ENCODE peak calls at places on chromosomes 11 and 22, in ten cellular contexts. U is thoracic aorta; W is cardiac muscle cell; P is HCT116; B is CD8-positive, alpha-beta T cell; V is stomach; L is colonic mucosa; R is Caco-2; I is body of pancreas; M is dorsolateral prefrontal cortex. G is an unnamed sample.
A peak's percentile ranks its signal among the peaks of the same experiment; 100 is the strongest.

GRCh38 chr22:30733081-30733680 is 38.5 kb downstream of the OSBP2 start:
- DNase-seq in P (no peak), W (peak; percentile 75), B (no peak), M (no peak), U (no peak), V (no peak), L (no peak), R (no peak), I (no peak), G (no peak)

GRCh38 chr11:44861829-44862545 is 88.7 kb downstream of the TP53I11 start:
- DNase-seq in R (peak; percentile 84), B (peak; percentile 70), P (peak; percentile 89), L (peak; percentile 54), W (peak; percentile 99), I (peak; percentile 49), U (peak; percentile 86), V (peak; percentile 58), M (no peak), G (peak; percentile 67)

GRCh38 chr11:57407521-57407920 is 17.1 kb upstream of the PRG2 start:
- DNase-seq in M (no peak), W (no peak), L (no peak), U (no peak), B (no peak), I (no peak), V (no peak), P (no peak), R (no peak), G (no peak)

GRCh38 chr11:73597340-73597955 is 464 bp downstream of the FAM168A start:
- DNase-seq in L (peak; percentile 18), P (no peak), M (no peak), W (no peak), V (no peak), B (no peak), I (no peak), U (peak; percentile 2), R (no peak), G (no peak)

GRCh38 chr11:35160902-35161585 is 22.1 kb downstream of the CD44 start:
- DNase-seq in W (no peak), V (no peak), I (no peak), R (no peak), B (no peak), P (no peak), U (no peak), M (no peak), L (no peak), G (no peak)

GRCh38 chr11:75583710-75584658 is 21.9 kb downstream of the SERPINH1 start:
- DNase-seq in P (no peak), B (no peak), U (no peak), L (peak; percentile 41), W (peak; percentile 92), V (peak; percentile 39), R (peak; percentile 90), I (peak; percentile 63), M (peak; percentile 38), G (peak; percentile 73)

GRCh38 chr22:25765016-25765367 is 23.0 kb downstream of the MYO18B start:
- DNase-seq in I (no peak), R (no peak), U (no peak), B (no peak), V (no peak), M (no peak), P (no peak), L (no peak), W (no peak), G (no peak)

GRCh38 chr11:97537407-97538150 is 1147.8 kb downstream of the JRKL start:
- DNase-seq in I (no peak), M (peak; percentile 14), U (no peak), W (no peak), L (no peak), B (no peak), P (no peak), R (no peak), V (no peak), G (no peak)

DNA sequence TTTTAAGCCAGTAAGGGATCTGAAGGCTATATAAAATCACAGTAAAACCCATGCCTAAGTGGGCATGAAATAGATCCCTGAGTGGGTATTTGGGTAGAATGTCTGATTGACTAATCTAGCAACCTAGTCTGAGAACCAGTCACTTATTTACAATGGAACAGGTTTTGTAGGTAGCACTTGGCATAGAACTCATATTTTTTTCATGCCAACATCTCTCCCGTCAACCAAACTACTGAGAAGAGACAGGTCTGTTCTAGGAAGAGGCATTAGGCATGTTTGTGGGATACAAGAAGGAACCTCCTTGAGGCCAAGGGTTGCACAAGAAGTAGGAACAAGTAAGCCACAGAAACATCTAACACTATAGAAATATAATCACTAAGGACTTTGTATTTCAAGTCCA is 840.4 kb upstream of the TENM4 start:
- DNase-seq in I (no peak), W (no peak), P (no peak), B (no peak), L (no peak), M (no peak), U (no peak), R (no peak), V (no peak), G (no peak)
- H3K4me3 ChIP-seq in I (no peak overlapping the region), W (no peak overlapping the region), P (no peak overlapping the region), B (no peak overlapping the region), L (no peak overlapping the region), M (no peak overlapping the region), U (no peak overlapping the region), R (no peak overlapping the region), V (no peak overlapping the region), G (no peak overlapping the region)

DNA sequence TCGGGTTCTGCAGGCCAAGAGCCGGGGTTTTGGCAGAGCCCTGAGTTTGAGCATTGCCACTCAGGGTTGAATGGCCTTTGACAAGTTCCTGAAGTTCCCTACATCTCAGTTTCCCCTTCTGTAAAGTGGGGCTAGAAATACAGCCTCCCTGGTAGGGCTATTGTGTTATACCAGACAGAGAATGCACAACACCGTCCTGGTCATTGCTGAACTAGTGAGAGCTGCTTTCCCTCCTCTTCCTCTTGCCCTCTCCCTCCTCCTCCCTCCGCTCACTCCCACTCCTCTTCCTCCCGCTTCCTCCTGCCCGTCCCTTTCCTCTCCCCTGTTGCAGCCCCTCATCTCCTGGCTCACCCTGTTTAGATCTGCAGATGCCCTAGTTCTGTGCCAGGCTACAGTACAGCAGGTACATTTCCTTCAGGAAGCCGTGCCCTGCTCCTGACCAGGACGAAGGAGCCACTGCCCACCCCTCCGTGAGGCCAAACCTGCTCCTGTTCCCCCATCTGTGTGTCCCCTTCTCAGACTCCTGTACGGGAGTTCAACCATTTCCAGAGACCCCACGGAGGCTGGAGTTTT is 91.5 kb upstream of the SHANK2 start:
- DNase-seq in U (no peak), B (no peak), L (no peak), M (no peak), V (no peak), R (no peak), W (no peak), P (no peak), I (no peak), G (no peak)
- TF ChIP-seq CTCF in U (no peak), B (no peak), L (no peak), M (no peak), V (no peak), R (peak; percentile 23), W (no peak), P (no peak), I (no peak), G (no peak)

GRCh38 chr11:12285811-12286222 is 91.6 kb upstream of the PARVA start:
- DNase-seq in U (no peak), L (peak; percentile 16), M (no peak), R (no peak), P (no peak), W (peak; percentile 27), B (no peak), V (peak; percentile 20), I (no peak), G (no peak)

GRCh38 chr11:12288212-12288933 is 89.0 kb upstream of the PARVA start:
- DNase-seq in I (peak; percentile 80), R (peak; percentile 70), M (peak; percentile 76), P (peak; percentile 71), U (peak; percentile 41), B (peak; percentile 21), L (peak; percentile 87), V (peak; percentile 75), W (peak; percentile 95), G (peak; percentile 84)

GRCh38 chr11:12287374-12288211 is 89.8 kb upstream of the PARVA start:
- DNase-seq in P (peak; percentile 78), R (peak; percentile 42), U (peak; percentile 91), W (peak; percentile 97), B (no peak), I (no peak), L (peak; percentile 23), M (no peak), V (peak; percentile 26), G (no peak)

GRCh38 chr11:12286606-12287005 is 90.8 kb upstream of the PARVA start:
- DNase-seq in M (no peak), R (no peak), V (peak; percentile 14), B (no peak), L (peak; percentile 15), P (no peak), I (no peak), W (no peak), U (no peak), G (no peak)

DNA sequence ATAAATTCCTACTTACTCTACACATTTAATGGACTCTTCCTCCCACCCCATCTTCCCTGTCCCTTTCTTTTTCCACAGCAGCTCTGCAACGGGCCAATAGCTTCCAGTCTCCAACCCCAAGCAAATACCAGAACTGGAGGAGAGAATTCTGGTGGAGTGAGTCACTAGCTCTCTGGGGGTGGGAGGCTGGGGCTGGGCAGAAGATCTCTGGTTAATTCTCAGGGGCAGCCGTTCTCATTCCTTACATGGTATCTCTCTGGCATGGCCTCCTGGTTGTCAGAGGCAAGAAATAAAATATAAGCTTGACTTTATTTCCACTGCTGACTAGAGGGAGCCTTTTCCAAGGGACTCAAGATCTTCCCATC is 90.4 kb upstream of the PARVA start:
- DNase-seq in W (peak; percentile 97), L (peak; percentile 38), P (peak; percentile 47), M (no peak), R (peak; percentile 50), V (peak; percentile 24), I (no peak), U (peak; percentile 41), B (no peak), G (no peak)
- H3K4me3 ChIP-seq in W (no peak overlapping the region), L (no peak overlapping the region), P (peak overlapping the region; percentile 50), M (no peak overlapping the region), R (no peak overlapping the region), V (no peak overlapping the region), I (no peak overlapping the region), U (peak overlapping the region; percentile 16), B (no peak overlapping the region), G (no peak overlapping the region)

GRCh38 chr11:64854534-64855502 is 10.4 kb upstream of the CDC42BPG start:
- DNase-seq in B (no peak), U (peak; percentile 88), P (peak; percentile 91), R (peak; percentile 79), M (no peak), I (peak; percentile 67), W (peak; percentile 87), V (peak; percentile 82), L (peak; percentile 89), G (peak; percentile 89)

GRCh38 chr11:64858467-64859401 is 14.3 kb upstream of the CDC42BPG start:
- DNase-seq in R (no peak), I (no peak), P (no peak), M (no peak), L (no peak), V (peak; percentile 57), U (no peak), W (no peak), B (no peak), G (peak; percentile 87)

GRCh38 chr11:64855596-64856304 is 11.3 kb upstream of the CDC42BPG start:
- DNase-seq in B (no peak), I (no peak), P (no peak), V (no peak), W (no peak), U (no peak), R (no peak), M (no peak), L (no peak), G (no peak)

GRCh38 chr11:64857485-64857884 is 13.0 kb upstream of the CDC42BPG start:
- DNase-seq in R (no peak), M (no peak), W (no peak), P (no peak), V (no peak), B (no peak), I (no peak), U (no peak), L (no peak), G (no peak)

DNA sequence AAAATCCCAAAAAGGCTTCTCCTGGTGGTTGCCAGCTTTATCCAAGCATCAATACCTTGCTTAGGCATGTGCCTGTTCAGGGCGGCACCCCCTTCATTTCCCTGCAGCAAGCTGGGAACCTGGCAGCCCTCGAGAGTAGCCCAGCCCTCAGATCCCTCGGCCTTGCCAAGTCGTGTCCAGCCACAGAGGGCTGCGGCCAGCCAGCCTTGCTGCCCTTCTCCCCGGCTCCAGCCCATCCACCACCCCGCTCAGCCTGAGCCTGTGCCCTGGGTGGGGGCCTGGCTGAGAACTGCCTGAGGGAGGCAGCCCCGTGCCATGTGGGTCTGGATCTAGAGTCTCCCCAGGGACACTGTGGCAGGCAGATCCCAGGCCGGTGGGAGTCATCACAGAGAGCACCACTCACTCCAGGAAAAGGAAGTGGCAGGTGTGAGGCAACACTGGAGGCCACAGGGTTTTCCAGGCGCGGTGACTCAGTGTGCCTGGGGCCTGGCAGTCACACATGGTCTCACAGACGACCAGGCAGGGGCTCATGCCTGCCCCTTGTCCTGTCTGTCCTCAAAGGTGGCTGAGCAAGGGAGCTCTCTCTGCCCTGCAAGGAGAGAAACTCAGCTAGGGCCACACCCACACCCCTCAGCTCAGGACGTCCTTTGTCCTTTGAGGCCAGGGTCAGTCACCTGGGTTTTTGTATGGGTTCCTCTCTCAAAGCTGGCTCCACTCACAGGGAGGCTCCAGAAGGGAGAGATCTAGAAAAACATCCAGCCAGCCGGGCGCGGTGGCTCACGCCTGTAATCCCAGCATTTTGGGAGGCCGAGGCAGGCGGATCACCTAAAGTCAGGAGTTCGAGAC is 12.2 kb upstream of the CDC42BPG start:
- DNase-seq in P (peak; percentile 80), R (peak; percentile 70), B (no peak), U (peak; percentile 89), V (peak; percentile 82), W (peak; percentile 62), M (no peak), L (peak; percentile 45), I (no peak), G (peak; percentile 53)
- TF ChIP-seq CTCF in P (no peak), R (no peak), B (no peak), U (no peak), V (no peak), W (no peak), M (no peak), L (no peak), I (no peak), G (no peak)

G was measured in mucosa of descending colon.